ENCODE peak calls at places on chromosomes 7 and 10, in nine cellular contexts. One of them, this sample, is unnamed.

GRCh38 chr7:155348806-155349205 is 51.1 kb downstream of the INSIG1 start:
- DNase-seq in T-helper 1 cell: no peak
- DNase-seq in A172: no peak
- DNase-seq in Panc1: no peak
- DNase-seq in lower lobe of right lung: peak
- DNase-seq in left cardiac atrium: no peak
- DNase-seq in H9: no peak
- DNase-seq in body of pancreas: peak
- DNase-seq in dermis microvascular lymphatic vessel endothelial cell: no peak
- DNase-seq in this sample: no peak

GRCh38 chr10:127563718-127564553 is 14.8 kb downstream of the NPS start:
- DNase-seq in T-helper 1 cell: no peak
- DNase-seq in body of pancreas: peak
- DNase-seq in H9: peak
- DNase-seq in A172: no peak
- DNase-seq in dermis microvascular lymphatic vessel endothelial cell: peak
- DNase-seq in lower lobe of right lung: peak
- DNase-seq in Panc1: no peak
- DNase-seq in left cardiac atrium: peak
- DNase-seq in this sample: no peak

GRCh38 chr10:77165445-77166316 is 471.9 kb downstream of the KCNMA1 start:
- DNase-seq in left cardiac atrium: no peak
- DNase-seq in T-helper 1 cell: no peak
- DNase-seq in lower lobe of right lung: no peak
- DNase-seq in Panc1: peak
- DNase-seq in body of pancreas: peak
- DNase-seq in A172: peak
- DNase-seq in H9: peak
- DNase-seq in dermis microvascular lymphatic vessel endothelial cell: peak
- DNase-seq in this sample: peak

GRCh38 chr7:107711301-107711700 is 32.6 kb upstream of the CBLL1 start:
- DNase-seq in lower lobe of right lung: no peak
- DNase-seq in H9: no peak
- DNase-seq in Panc1: no peak
- DNase-seq in T-helper 1 cell: no peak
- DNase-seq in A172: no peak
- DNase-seq in dermis microvascular lymphatic vessel endothelial cell: no peak
- DNase-seq in left cardiac atrium: no peak
- DNase-seq in body of pancreas: no peak
- DNase-seq in this sample: no peak

GRCh38 chr7:132739271-132739955 is 163.1 kb upstream of the PLXNA4 start:
- DNase-seq in Panc1: no peak
- DNase-seq in left cardiac atrium: peak
- DNase-seq in body of pancreas: no peak
- DNase-seq in T-helper 1 cell: no peak
- DNase-seq in H9: no peak
- DNase-seq in lower lobe of right lung: no peak
- DNase-seq in A172: peak
- DNase-seq in dermis microvascular lymphatic vessel endothelial cell: no peak
- DNase-seq in this sample: no peak

GRCh38 chr7:16810573-16810972 is 5.8 kb upstream of the AGR2 start:
- DNase-seq in T-helper 1 cell: no peak
- DNase-seq in left cardiac atrium: no peak
- DNase-seq in body of pancreas: no peak
- DNase-seq in H9: no peak
- DNase-seq in Panc1: no peak
- DNase-seq in lower lobe of right lung: no peak
- DNase-seq in dermis microvascular lymphatic vessel endothelial cell: no peak
- DNase-seq in A172: no peak
- DNase-seq in this sample: no peak

GRCh38 chr7:26034386-26034785 is 117.6 kb upstream of the NFE2L3 start:
- DNase-seq in body of pancreas: no peak
- DNase-seq in lower lobe of right lung: no peak
- DNase-seq in H9: no peak
- DNase-seq in left cardiac atrium: no peak
- DNase-seq in Panc1: no peak
- DNase-seq in dermis microvascular lymphatic vessel endothelial cell: no peak
- DNase-seq in A172: no peak
- DNase-seq in T-helper 1 cell: no peak
- DNase-seq in this sample: no peak

GRCh38 chr10:129161184-129161583 is 305.9 kb upstream of the MGMT start:
- DNase-seq in dermis microvascular lymphatic vessel endothelial cell: peak
- DNase-seq in lower lobe of right lung: no peak
- DNase-seq in Panc1: peak
- DNase-seq in H9: peak
- DNase-seq in A172: no peak
- DNase-seq in T-helper 1 cell: no peak
- DNase-seq in left cardiac atrium: no peak
- DNase-seq in body of pancreas: no peak
- DNase-seq in this sample: no peak

GRCh38 chr10:101563007-101563406 is 25.1 kb downstream of the POLL start:
- DNase-seq in A172: no peak
- DNase-seq in dermis microvascular lymphatic vessel endothelial cell: peak
- DNase-seq in T-helper 1 cell: no peak
- DNase-seq in H9: peak
- DNase-seq in body of pancreas: peak
- DNase-seq in lower lobe of right lung: no peak
- DNase-seq in left cardiac atrium: no peak
- DNase-seq in Panc1: no peak
- DNase-seq in this sample: no peak

GRCh38 chr7:98993024-98993897 is 114.9 kb downstream of the TRRAP start:
- DNase-seq in left cardiac atrium: peak
- DNase-seq in A172: no peak
- DNase-seq in body of pancreas: no peak
- DNase-seq in dermis microvascular lymphatic vessel endothelial cell: no peak
- DNase-seq in H9: no peak
- DNase-seq in lower lobe of right lung: no peak
- DNase-seq in T-helper 1 cell: no peak
- DNase-seq in Panc1: no peak
- DNase-seq in this sample: no peak

GRCh38 chr7:143934526-143935340 is at the start of gene OR2F2:
- DNase-seq in body of pancreas: no peak
- DNase-seq in T-helper 1 cell: no peak
- DNase-seq in Panc1: no peak
- DNase-seq in dermis microvascular lymphatic vessel endothelial cell: no peak
- DNase-seq in left cardiac atrium: no peak
- DNase-seq in H9: no peak
- DNase-seq in lower lobe of right lung: no peak
- DNase-seq in A172: peak
- DNase-seq in this sample: no peak

GRCh38 chr10:43606323-43607198 is at the start of gene ZNF485:
- DNase-seq in A172: no peak
- DNase-seq in dermis microvascular lymphatic vessel endothelial cell: peak
- DNase-seq in lower lobe of right lung: peak
- DNase-seq in Panc1: no peak
- DNase-seq in H9: peak
- DNase-seq in left cardiac atrium: peak
- DNase-seq in body of pancreas: peak
- DNase-seq in T-helper 1 cell: peak
- DNase-seq in this sample: peak

GRCh38 chr10:96606216-96606615 is 19.4 kb upstream of the TM9SF3 start:
- DNase-seq in dermis microvascular lymphatic vessel endothelial cell: no peak
- DNase-seq in left cardiac atrium: no peak
- DNase-seq in A172: peak
- DNase-seq in body of pancreas: no peak
- DNase-seq in T-helper 1 cell: no peak
- DNase-seq in H9: no peak
- DNase-seq in lower lobe of right lung: no peak
- DNase-seq in Panc1: no peak
- DNase-seq in this sample: no peak

GRCh38 chr10:14549496-14549895 is 218.8 kb upstream of the FRMD4A start:
- DNase-seq in dermis microvascular lymphatic vessel endothelial cell: no peak
- DNase-seq in lower lobe of right lung: no peak
- DNase-seq in H9: no peak
- DNase-seq in A172: no peak
- DNase-seq in body of pancreas: no peak
- DNase-seq in T-helper 1 cell: no peak
- DNase-seq in left cardiac atrium: no peak
- DNase-seq in Panc1: no peak
- DNase-seq in this sample: no peak

GRCh38 chr7:107973861-107974260 is 29.1 kb downstream of the LAMB1 start:
- DNase-seq in H9: no peak
- DNase-seq in A172: no peak
- DNase-seq in body of pancreas: no peak
- DNase-seq in left cardiac atrium: no peak
- DNase-seq in Panc1: no peak
- DNase-seq in T-helper 1 cell: no peak
- DNase-seq in lower lobe of right lung: no peak
- DNase-seq in dermis microvascular lymphatic vessel endothelial cell: no peak
- DNase-seq in this sample: no peak

GRCh38 chr10:10794776-10795175 is 222.9 kb upstream of the CELF2 start:
- DNase-seq in A172: no peak
- DNase-seq in lower lobe of right lung: no peak
- DNase-seq in dermis microvascular lymphatic vessel endothelial cell: peak
- DNase-seq in H9: no peak
- DNase-seq in T-helper 1 cell: no peak
- DNase-seq in left cardiac atrium: no peak
- DNase-seq in Panc1: no peak
- DNase-seq in body of pancreas: no peak
- DNase-seq in this sample: no peak

GRCh38 chr10:124166431-124167125 is 73.2 kb upstream of the CHST15 start:
- DNase-seq in lower lobe of right lung: no peak
- DNase-seq in H9: no peak
- DNase-seq in A172: no peak
- DNase-seq in dermis microvascular lymphatic vessel endothelial cell: no peak
- DNase-seq in body of pancreas: no peak
- DNase-seq in T-helper 1 cell: no peak
- DNase-seq in left cardiac atrium: no peak
- DNase-seq in Panc1: no peak
- DNase-seq in this sample: no peak

GRCh38 chr10:105291571-105291970 is 650.5 kb downstream of the SORCS3 start:
- DNase-seq in body of pancreas: no peak
- DNase-seq in Panc1: no peak
- DNase-seq in H9: no peak
- DNase-seq in lower lobe of right lung: no peak
- DNase-seq in A172: no peak
- DNase-seq in T-helper 1 cell: no peak
- DNase-seq in dermis microvascular lymphatic vessel endothelial cell: no peak
- DNase-seq in left cardiac atrium: no peak
- DNase-seq in this sample: no peak

GRCh38 chr7:87784424-87784823 is 91.7 kb downstream of the SLC25A40 start:
- DNase-seq in T-helper 1 cell: no peak
- DNase-seq in Panc1: no peak
- DNase-seq in left cardiac atrium: no peak
- DNase-seq in H9: no peak
- DNase-seq in A172: no peak
- DNase-seq in body of pancreas: no peak
- DNase-seq in lower lobe of right lung: no peak
- DNase-seq in dermis microvascular lymphatic vessel endothelial cell: no peak
- DNase-seq in this sample: no peak

GRCh38 chr10:34444223-34445183 is 370.6 kb downstream of the PARD3 start:
- DNase-seq in body of pancreas: no peak
- DNase-seq in H9: no peak
- DNase-seq in left cardiac atrium: no peak
- DNase-seq in T-helper 1 cell: no peak
- DNase-seq in dermis microvascular lymphatic vessel endothelial cell: no peak
- DNase-seq in A172: no peak
- DNase-seq in Panc1: no peak
- DNase-seq in lower lobe of right lung: no peak
- DNase-seq in this sample: no peak

GRCh38 chr7:75647709-75648438 is 90.9 kb downstream of the HIP1 start:
- DNase-seq in lower lobe of right lung: no peak
- DNase-seq in body of pancreas: no peak
- DNase-seq in dermis microvascular lymphatic vessel endothelial cell: no peak
- DNase-seq in A172: no peak
- DNase-seq in Panc1: no peak
- DNase-seq in T-helper 1 cell: no peak
- DNase-seq in left cardiac atrium: no peak
- DNase-seq in H9: no peak
- DNase-seq in this sample: no peak

GRCh38 chr10:79424221-79425073 is 21.0 kb downstream of the ZCCHC24 start:
- DNase-seq in A172: no peak
- DNase-seq in T-helper 1 cell: no peak
- DNase-seq in body of pancreas: peak
- DNase-seq in Panc1: no peak
- DNase-seq in H9: no peak
- DNase-seq in left cardiac atrium: peak
- DNase-seq in lower lobe of right lung: peak
- DNase-seq in dermis microvascular lymphatic vessel endothelial cell: no peak
- DNase-seq in this sample: peak

GRCh38 chr7:99740573-99741437 is 5.8 kb upstream of the CYP3A7 start:
- DNase-seq in body of pancreas: no peak
- DNase-seq in Panc1: no peak
- DNase-seq in A172: no peak
- DNase-seq in dermis microvascular lymphatic vessel endothelial cell: no peak
- DNase-seq in H9: no peak
- DNase-seq in lower lobe of right lung: no peak
- DNase-seq in T-helper 1 cell: no peak
- DNase-seq in left cardiac atrium: no peak
- DNase-seq in this sample: no peak

GRCh38 chr7:94412762-94413322 is 18.1 kb downstream of the COL1A2 start:
- DNase-seq in dermis microvascular lymphatic vessel endothelial cell: no peak
- DNase-seq in body of pancreas: no peak
- DNase-seq in lower lobe of right lung: no peak
- DNase-seq in Panc1: no peak
- DNase-seq in H9: no peak
- DNase-seq in T-helper 1 cell: no peak
- DNase-seq in A172: no peak
- DNase-seq in left cardiac atrium: no peak
- DNase-seq in this sample: no peak

GRCh38 chr10:93498196-93498595 is 1.8 kb downstream of the CEP55 start:
- DNase-seq in H9: no peak
- DNase-seq in A172: no peak
- DNase-seq in T-helper 1 cell: no peak
- DNase-seq in left cardiac atrium: no peak
- DNase-seq in dermis microvascular lymphatic vessel endothelial cell: peak
- DNase-seq in lower lobe of right lung: no peak
- DNase-seq in body of pancreas: no peak
- DNase-seq in Panc1: no peak
- DNase-seq in this sample: no peak

GRCh38 chr10:22252801-22253577 is 35.2 kb upstream of the EBLN1 start:
- DNase-seq in lower lobe of right lung: peak
- DNase-seq in T-helper 1 cell: peak
- DNase-seq in H9: peak
- DNase-seq in Panc1: no peak
- DNase-seq in body of pancreas: no peak
- DNase-seq in dermis microvascular lymphatic vessel endothelial cell: peak
- DNase-seq in A172: no peak
- DNase-seq in left cardiac atrium: peak
- DNase-seq in this sample: peak

GRCh38 chr10:130636303-130636702 is 500.1 kb downstream of the GLRX3 start:
- DNase-seq in H9: no peak
- DNase-seq in lower lobe of right lung: no peak
- DNase-seq in A172: no peak
- DNase-seq in T-helper 1 cell: no peak
- DNase-seq in dermis microvascular lymphatic vessel endothelial cell: no peak
- DNase-seq in left cardiac atrium: no peak
- DNase-seq in Panc1: no peak
- DNase-seq in body of pancreas: no peak
- DNase-seq in this sample: no peak